ENCODE peak calls at places on chromosomes 11 and 22, in ten cellular contexts. Z, D, H, K, V, J, O, X, S and U are unnamed samples.

GRCh38 chr22:17057959-17058814 is 26.6 kb upstream of the IL17RA start:
- DNase-seq in Z (peak; percentile 75), D (peak; percentile 74), H (peak; percentile 42), K (no peak), V (peak; percentile 75), J (peak; percentile 72), O (peak; percentile 51), X (peak; percentile 75), S (peak; percentile 75), U (peak; percentile 94)

GRCh38 chr22:18031670-18032454 is 7.5 kb upstream of the MICAL3 start:
- DNase-seq in Z (no peak), D (peak; percentile 85), H (no peak), K (peak; percentile 38), V (no peak), J (no peak), O (peak; percentile 86), X (no peak), S (no peak), U (no peak)

GRCh38 chr22:30806391-30806861 is 111.8 kb downstream of the OSBP2 start:
- DNase-seq in Z (peak; percentile 24), D (no peak), H (no peak), K (no peak), V (peak; percentile 69), J (no peak), O (no peak), X (no peak), S (no peak), U (no peak)

GRCh38 chr11:17687946-17688670 is 31.3 kb upstream of the MYOD1 start:
- DNase-seq in Z (no peak), D (no peak), H (no peak), K (no peak), V (no peak), J (no peak), O (no peak), X (no peak), S (no peak), U (peak; percentile 89)

GRCh38 chr22:39283312-39284141 is 35.9 kb downstream of the RPL3 start:
- DNase-seq in Z (peak; percentile 94), D (no peak), H (no peak), K (peak; percentile 88), V (peak; percentile 91), J (no peak), O (no peak), X (peak; percentile 58), S (peak; percentile 60), U (no peak)

GRCh38 chr22:28429711-28430110 is 249.9 kb downstream of the TTC28 start:
- DNase-seq in Z (no peak), D (no peak), H (no peak), K (no peak), V (no peak), J (no peak), O (no peak), X (no peak), S (no peak), U (no peak)

GRCh38 chr11:132992838-132993680 is 539.2 kb downstream of the OPCML start:
- DNase-seq in Z (no peak), D (no peak), H (no peak), K (no peak), V (no peak), J (no peak), O (no peak), X (peak; percentile 63), S (no peak), U (peak; percentile 74)

GRCh38 chr11:18669211-18669593 is 29.4 kb upstream of the TMEM86A start:
- DNase-seq in Z (no peak), D (no peak), H (no peak), K (no peak), V (no peak), J (no peak), O (no peak), X (no peak), S (no peak), U (no peak)

GRCh38 chr22:49009359-49010063 is 818.2 kb downstream of the BRD1 start:
- DNase-seq in Z (no peak), D (no peak), H (no peak), K (peak; percentile 55), V (no peak), J (no peak), O (no peak), X (no peak), S (peak; percentile 16), U (peak; percentile 78)

GRCh38 chr11:61718613-61719302 is 33.7 kb upstream of the MYRF start:
- DNase-seq in Z (peak; percentile 38), D (peak; percentile 85), H (no peak), K (no peak), V (peak; percentile 64), J (no peak), O (no peak), X (peak; percentile 96), S (no peak), U (no peak)

GRCh38 chr11:95339554-95339953 is 108.6 kb upstream of the SESN3 start:
- DNase-seq in Z (no peak), D (no peak), H (no peak), K (no peak), V (no peak), J (no peak), O (no peak), X (no peak), S (no peak), U (peak; percentile 64)

GRCh38 chr22:41175546-41175945 is 29.6 kb upstream of the L3MBTL2 start:
- DNase-seq in Z (no peak), D (no peak), H (no peak), K (no peak), V (peak; percentile 26), J (no peak), O (no peak), X (peak; percentile 5), S (no peak), U (no peak)

GRCh38 chr11:44453871-44454270 is 111.6 kb upstream of the CD82 start:
- DNase-seq in Z (no peak), D (peak; percentile 71), H (no peak), K (no peak), V (no peak), J (no peak), O (no peak), X (no peak), S (no peak), U (no peak)

GRCh38 chr22:40203568-40203967 is 25.8 kb downstream of the TNRC6B start:
- DNase-seq in Z (no peak), D (no peak), H (peak; percentile 38), K (no peak), V (no peak), J (no peak), O (no peak), X (no peak), S (no peak), U (no peak)

GRCh38 chr11:18743365-18743764 is 17.4 kb upstream of the IGSF22 start:
- DNase-seq in Z (no peak), D (no peak), H (no peak), K (no peak), V (no peak), J (no peak), O (no peak), X (no peak), S (no peak), U (no peak)

GRCh38 chr11:10807629-10808552 is 835 bp downstream of the EIF4G2 start:
- DNase-seq in Z (peak; percentile 49), D (peak; percentile 85), H (no peak), K (peak; percentile 93), V (peak; percentile 63), J (peak; percentile 31), O (no peak), X (peak; percentile 58), S (peak; percentile 58), U (no peak)

GRCh38 chr22:27397036-27397947 is 404.3 kb downstream of the MN1 start:
- DNase-seq in Z (no peak), D (no peak), H (no peak), K (no peak), V (no peak), J (no peak), O (no peak), X (no peak), S (no peak), U (no peak)

GRCh38 chr22:17785185-17786184 is 11.2 kb upstream of the BID start:
- DNase-seq in Z (peak; percentile 86), D (peak; percentile 81), H (no peak), K (peak; percentile 91), V (peak; percentile 11), J (peak; percentile 34), O (peak; percentile 47), X (no peak), S (peak; percentile 79), U (no peak)

GRCh38 chr22:19959587-19960490 is 18.2 kb upstream of the TXNRD2 start:
- DNase-seq in Z (no peak), D (peak; percentile 65), H (no peak), K (peak; percentile 65), V (no peak), J (no peak), O (no peak), X (peak; percentile 13), S (no peak), U (no peak)
- TF ChIP-seq POLR2AphosphoS5 in Z (no peak), D (no peak), H (no peak), K (no peak), V (peak; percentile 9), J (no peak), O (no peak), X (no peak), S (no peak), U (no peak)

DNA sequence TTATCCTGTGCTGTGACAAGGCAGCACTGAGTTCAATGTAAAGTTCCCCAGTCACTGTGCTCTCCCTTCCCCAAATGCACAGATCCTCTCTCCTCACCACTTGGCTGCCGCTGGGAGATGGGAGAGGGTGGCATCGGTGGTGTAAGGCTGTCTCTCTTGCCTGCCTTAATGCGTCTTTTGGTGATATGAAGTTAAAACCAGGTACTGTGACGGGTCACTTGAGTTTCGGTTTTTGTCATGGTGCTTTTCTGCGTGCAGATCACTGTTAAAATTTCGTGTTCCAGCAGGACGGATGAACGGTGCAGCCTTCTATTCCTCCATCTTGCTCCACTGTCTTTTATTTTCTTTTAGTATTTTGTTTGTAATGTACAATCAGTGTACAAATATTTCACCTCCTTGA is 18.6 kb downstream of the GLB1L2 start:
- DNase-seq in Z (no peak), D (no peak), H (no peak), K (no peak), V (no peak), J (no peak), O (no peak), X (no peak), S (no peak), U (no peak)
- TF ChIP-seq POLR2AphosphoS5 in Z (no peak), D (no peak), H (no peak), K (no peak), V (no peak), J (no peak), O (no peak), X (no peak), S (no peak), U (no peak)

GRCh38 chr11:66126808-66127555 is 56.9 kb downstream of the PACS1 start:
- DNase-seq in Z (no peak), D (peak; percentile 72), H (no peak), K (peak; percentile 81), V (peak; percentile 76), J (peak; percentile 50), O (no peak), X (no peak), S (peak; percentile 56), U (no peak)
- TF ChIP-seq POLR2AphosphoS5 in Z (no peak), D (no peak), H (no peak), K (peak; percentile 76), V (no peak), J (peak; percentile 40), O (no peak), X (no peak), S (peak; percentile 18), U (no peak)

DNA sequence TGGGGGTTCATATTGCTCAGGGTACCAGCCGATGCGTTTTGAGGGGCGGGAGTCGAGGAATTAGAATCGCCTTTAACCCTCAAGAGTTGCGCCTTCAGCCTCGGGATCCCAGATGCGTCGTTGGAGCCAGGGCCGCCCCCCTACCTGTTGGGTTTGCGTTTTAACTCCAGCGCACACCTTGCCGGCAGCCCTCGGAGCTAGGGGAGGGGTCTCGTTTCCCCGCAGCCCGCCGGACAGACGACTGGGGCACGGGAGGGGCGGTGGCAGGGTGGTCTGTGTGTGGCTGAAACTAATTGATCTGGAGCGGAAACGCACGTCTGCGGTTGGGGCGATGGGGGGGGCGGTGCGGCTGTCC is 3.4 kb upstream of the CCND1 start:
- DNase-seq in Z (no peak), D (peak; percentile 60), H (no peak), K (peak; percentile 67), V (no peak), J (no peak), O (no peak), X (no peak), S (no peak), U (no peak)
- TF ChIP-seq POLR2AphosphoS5 in Z (no peak), D (no peak), H (no peak), K (no peak), V (no peak), J (no peak), O (no peak), X (no peak), S (no peak), U (no peak)